ENCODE peak calls at places on chromosomes 6 and 20, in four cellular contexts. W is GM23248, F is heart left ventricle, U is caudate nucleus. Y is an unnamed sample.

GRCh38 chr6:130012728-130013127 is 5.7 kb upstream of the L3MBTL3 start:
- DNase-seq in F (no peak), W (no peak), U (no peak), Y (no peak)

GRCh38 chr20:10131612-10132345 is 86.9 kb upstream of the SNAP25 start:
- DNase-seq in W (peak), F (peak), U (no peak), Y (peak)

GRCh38 chr6:138500045-138500665 is 861 bp upstream of the NHSL1 start:
- DNase-seq in F (no peak), U (no peak), W (no peak), Y (no peak)

GRCh38 chr20:12592756-12593155 is 416.0 kb upstream of the SPTLC3 start:
- DNase-seq in F (no peak), U (no peak), W (no peak), Y (no peak)

GRCh38 chr6:163738304-163738703 is 323.8 kb downstream of the QKI start:
- DNase-seq in W (no peak), F (no peak), U (no peak), Y (no peak)

GRCh38 chr20:16474342-16474741 is 98.9 kb downstream of the KIF16B start:
- DNase-seq in F (no peak), W (no peak), U (no peak), Y (no peak)

GRCh38 chr6:81800666-81801065 is 48.2 kb upstream of the TENT5A start:
- DNase-seq in W (no peak), F (no peak), U (no peak), Y (no peak)

GRCh38 chr20:17679786-17680127 is 2.3 kb downstream of the RRBP1 start:
- DNase-seq in U (no peak), W (no peak), F (no peak), Y (no peak)

GRCh38 chr6:46184114-46184513 is 13.3 kb upstream of the ENPP5 start:
- DNase-seq in F (no peak), U (no peak), W (peak), Y (no peak)

GRCh38 chr20:47568019-47568418 is 66.3 kb downstream of the NCOA3 start:
- DNase-seq in F (no peak), U (no peak), W (peak), Y (peak)

GRCh38 chr6:166333172-166333995 is 9.0 kb downstream of the SFT2D1 start:
- DNase-seq in W (no peak), F (no peak), U (no peak), Y (no peak)

GRCh38 chr20:44601801-44602204 is 19.4 kb downstream of the PKIG start:
- DNase-seq in U (peak), W (peak), F (peak), Y (peak)

GRCh38 chr6:168297643-168298042 is 21.9 kb downstream of the DACT2 start:
- DNase-seq in F (no peak), U (no peak), W (no peak), Y (no peak)

DNA sequence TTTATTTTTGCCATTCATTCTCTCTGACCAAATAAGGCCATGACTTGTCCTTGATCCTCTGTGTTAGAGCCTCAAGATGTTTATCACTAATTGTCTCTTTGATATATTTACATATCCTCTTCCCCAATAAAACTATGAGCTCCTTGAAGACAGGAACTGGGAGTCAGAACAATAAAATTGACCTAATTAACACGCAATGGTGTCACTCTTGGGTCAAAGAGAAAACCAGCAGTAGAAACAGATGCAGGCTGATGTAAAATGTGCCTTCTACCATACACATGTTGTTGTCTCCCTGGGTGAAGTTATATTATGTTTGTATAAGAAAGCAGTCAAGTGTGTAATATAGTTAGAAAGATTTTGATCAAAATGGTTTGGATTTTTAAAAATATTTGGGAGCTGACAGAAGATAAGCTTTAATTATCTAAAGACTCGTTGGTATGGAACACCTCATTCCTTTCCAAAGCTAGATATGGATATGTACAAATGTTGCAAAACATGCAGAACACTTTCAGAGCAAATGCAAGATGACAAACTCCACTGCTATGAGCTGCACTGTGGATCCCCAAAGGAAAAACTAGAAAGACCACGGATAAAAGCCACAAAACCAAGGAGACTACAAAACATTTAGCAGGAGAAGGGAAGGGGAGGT is 109.7 kb upstream of the STMND1 start:
- DNase-seq in W (peak), U (no peak), F (no peak), Y (no peak)
- H3K27ac ChIP-seq in W (no peak), U (no peak), F (no peak), Y (no peak)

DNA sequence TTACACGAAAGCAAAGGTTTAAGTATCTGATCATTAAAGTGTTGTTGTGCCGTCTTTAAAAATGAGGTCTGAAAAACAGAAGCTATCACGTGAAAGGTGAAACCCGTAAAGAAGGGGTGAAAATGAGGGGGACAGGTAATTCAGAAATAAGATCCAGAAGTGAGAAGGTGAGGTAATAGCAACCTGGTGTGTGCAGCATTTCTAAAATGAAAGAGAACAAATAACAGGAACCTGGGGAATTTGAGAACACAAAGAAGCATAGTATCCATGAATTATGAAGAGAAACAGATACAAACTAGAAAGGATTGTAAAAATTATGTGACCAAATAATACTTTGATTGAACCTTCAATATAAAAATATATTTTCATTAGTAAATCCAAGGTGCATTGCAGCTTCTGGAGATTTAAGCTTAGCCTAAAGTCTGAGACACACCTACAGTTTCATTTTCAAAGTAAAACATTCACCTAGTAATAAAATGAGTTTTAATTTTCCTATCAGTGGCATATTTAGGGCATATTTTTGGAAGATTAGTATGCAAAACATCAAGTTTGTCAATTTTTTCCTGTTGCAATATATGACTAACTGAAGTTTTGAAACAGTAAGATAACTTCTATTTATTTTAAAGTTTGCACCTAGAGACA is 1.4 kb downstream of the HEY2 start:
- DNase-seq in F (no peak), U (no peak), W (no peak), Y (no peak)
- H3K27ac ChIP-seq in F (peak), U (peak), W (no peak), Y (peak)

GRCh38 chr6:52331793-52332457 is 30.0 kb upstream of the PAQR8 start:
- DNase-seq in U (no peak), W (no peak), F (no peak), Y (no peak)
- H3K27ac ChIP-seq in U (no peak), W (no peak), F (no peak), Y (peak)

DNA sequence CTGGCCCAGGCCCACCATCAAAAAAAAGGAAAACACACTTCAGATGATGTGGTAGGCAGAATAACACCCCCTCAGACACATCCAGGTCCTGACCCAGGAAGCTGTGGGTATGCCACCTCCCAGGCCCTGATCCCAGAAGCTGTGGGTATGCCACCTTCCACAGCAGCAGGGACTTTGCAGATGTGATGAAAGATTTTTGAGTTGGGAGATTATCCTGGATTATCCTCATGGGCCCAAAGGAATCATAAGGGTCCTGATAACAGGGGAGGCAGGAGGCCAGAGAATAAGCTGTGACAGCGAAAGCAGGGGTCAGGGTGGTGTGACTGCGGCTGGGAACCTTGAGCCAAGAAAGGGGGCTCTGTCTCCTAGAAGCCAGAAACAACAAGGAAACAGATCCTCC is 55.0 kb downstream of the BMP7 start:
- DNase-seq in F (no peak), W (no peak), U (no peak), Y (no peak)
- H3K27ac ChIP-seq in F (no peak), W (no peak), U (no peak), Y (no peak)

GRCh38 chr20:33788351-33789049 is 22.6 kb upstream of the CHMP4B start:
- DNase-seq in U (no peak), F (no peak), W (no peak), Y (peak)

GRCh38 chr20:33790571-33790970 is 20.6 kb upstream of the CHMP4B start:
- DNase-seq in F (no peak), W (no peak), U (no peak), Y (peak)

GRCh38 chr20:33789858-33790182 is 21.3 kb upstream of the CHMP4B start:
- DNase-seq in F (no peak), W (no peak), U (no peak), Y (no peak)

GRCh38 chr20:33791021-33791420 is 20.1 kb upstream of the CHMP4B start:
- DNase-seq in F (no peak), U (no peak), W (no peak), Y (no peak)

DNA sequence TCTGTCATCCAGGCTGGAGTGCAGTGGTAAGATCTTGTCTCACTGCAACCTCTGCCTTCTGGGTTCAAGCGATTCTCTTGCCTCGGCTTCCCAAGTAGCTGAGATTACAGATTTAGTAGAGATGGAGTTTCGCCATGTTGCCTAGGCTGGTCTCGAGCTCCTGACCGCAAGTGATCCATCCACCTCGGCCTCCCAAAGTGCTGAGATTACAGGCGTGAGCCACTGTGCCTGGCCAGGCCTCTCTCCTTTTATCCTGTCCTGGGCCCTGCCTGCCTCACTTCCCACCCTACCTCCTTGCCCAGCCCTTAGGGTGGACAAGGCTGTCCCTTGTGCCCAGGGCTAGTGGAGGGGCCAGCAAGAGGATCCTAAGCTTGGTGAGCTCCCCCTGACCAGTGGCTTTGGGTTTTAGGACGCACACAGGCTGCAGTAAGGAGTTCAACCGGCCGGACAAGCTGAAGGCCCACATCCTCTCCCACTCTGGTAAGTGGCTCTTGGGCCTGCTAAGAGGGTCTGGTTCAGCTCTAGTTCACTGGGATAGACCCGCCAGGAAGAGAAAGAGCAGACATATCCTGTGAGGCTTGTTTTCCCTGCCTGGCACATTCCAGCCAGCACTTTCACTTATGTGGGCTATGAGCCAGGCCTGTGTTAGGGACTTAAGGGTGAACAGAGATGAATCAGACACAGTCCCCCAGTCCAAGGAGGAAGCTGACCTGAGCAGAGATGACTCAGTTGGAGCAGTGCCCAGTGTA is 21.9 kb upstream of the CHMP4B start:
- DNase-seq in U (no peak), W (peak), F (no peak), Y (peak)
- H3K27ac ChIP-seq in U (no peak), W (peak), F (peak), Y (peak)

GRCh38 chr6:88365656-88366055 is 199.5 kb upstream of the CNR1 start:
- DNase-seq in U (no peak), W (no peak), F (no peak), Y (no peak)

GRCh38 chr6:88370127-88370710 is 204.1 kb upstream of the CNR1 start:
- DNase-seq in U (no peak), F (no peak), W (no peak), Y (no peak)

GRCh38 chr6:88365230-88365629 is 199.1 kb upstream of the CNR1 start:
- DNase-seq in F (no peak), U (no peak), W (peak), Y (no peak)

GRCh38 chr6:88367248-88367647 is 201.1 kb upstream of the CNR1 start:
- DNase-seq in F (no peak), W (no peak), U (no peak), Y (no peak)

GRCh38 chr6:88368071-88368787 is 202.1 kb upstream of the CNR1 start:
- DNase-seq in F (no peak), U (no peak), W (peak), Y (no peak)
- H3K27ac ChIP-seq in F (no peak), U (no peak), W (peak), Y (no peak)

DNA sequence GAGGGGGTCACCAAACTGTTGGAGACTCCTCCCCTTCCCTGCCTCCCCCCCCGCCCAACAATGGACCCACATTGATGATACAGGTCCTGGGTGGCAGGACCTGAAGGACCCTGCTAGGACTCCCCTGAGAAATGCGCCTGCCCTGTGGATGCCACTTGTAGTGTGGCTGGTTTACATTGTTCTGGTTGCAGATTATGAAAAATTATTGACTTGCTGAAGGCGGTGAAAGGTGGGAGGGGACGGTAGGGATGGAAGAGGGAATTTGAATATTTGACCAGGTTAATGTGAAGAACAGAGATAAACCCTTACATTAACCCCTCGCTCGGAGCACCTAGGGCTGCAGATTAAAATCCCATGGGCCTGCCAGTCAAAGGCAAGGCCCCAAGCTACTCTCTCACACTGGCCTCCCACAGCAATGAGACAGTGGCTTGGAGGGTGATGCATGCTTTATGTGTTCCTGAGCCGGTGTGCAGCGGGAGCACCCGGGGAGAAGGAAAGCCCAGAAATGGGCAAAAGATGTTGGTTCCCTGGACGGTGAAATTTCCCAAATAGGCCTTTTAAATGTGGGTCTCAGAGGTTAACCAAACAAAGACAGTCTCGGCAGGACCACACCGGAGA is 2.4 kb downstream of the FOXF2 start:
- DNase-seq in F (no peak), W (peak), U (no peak), Y (no peak)
- H3K27ac ChIP-seq in F (no peak), W (no peak), U (no peak), Y (peak)

GRCh38 chr6:139533573-139534471 is 159.4 kb upstream of the CITED2 start:
- DNase-seq in W (peak), U (no peak), F (no peak), Y (peak)
- H3K27ac ChIP-seq in W (peak), U (no peak), F (no peak), Y (peak)

DNA sequence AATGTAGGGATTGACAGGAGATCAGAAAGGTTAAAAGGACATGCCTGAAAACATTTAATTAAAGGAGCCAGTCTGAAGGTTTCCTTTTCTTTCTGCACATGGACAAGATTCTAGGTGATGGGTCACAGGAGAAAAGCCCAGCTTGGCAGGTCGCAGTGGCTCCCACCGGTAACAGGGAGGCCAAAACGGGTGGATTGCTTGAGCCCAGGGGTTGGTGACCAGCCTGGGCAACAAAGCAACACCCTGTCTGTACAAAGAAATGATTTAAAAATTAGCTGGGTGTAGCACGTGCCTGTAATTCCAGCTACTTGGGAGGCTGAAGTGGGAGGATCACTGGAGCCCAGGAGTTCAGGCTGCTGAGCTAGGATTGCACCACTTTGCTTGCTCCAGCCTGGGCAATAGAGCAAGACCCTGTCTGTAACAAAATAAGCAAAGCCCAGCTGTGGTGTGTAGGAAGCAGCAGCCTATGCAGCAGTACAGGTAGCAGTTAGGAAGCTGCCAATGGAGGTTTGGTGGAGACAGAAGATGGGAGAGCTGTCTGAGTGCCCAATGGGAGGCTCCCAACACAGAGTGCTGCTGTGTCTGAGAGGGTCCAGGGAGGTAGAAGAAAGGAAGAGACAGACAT is 7.3 kb upstream of the AP5S1 start:
- DNase-seq in F (no peak), U (no peak), W (no peak), Y (no peak)
- H3K27ac ChIP-seq in F (peak), U (no peak), W (peak), Y (peak)

GRCh38 chr6:37048851-37049734 is 43.6 kb downstream of the FGD2 start:
- DNase-seq in U (no peak), F (no peak), W (peak), Y (peak)
- H3K27ac ChIP-seq in U (no peak), F (peak), W (no peak), Y (peak)